ENCODE peak calls at places on chromosomes 11 and 22, in six cellular contexts. F is right lobe of liver, V is H1, Y is heart left ventricle, X is uterus, R is A549. A is an unnamed sample.

GRCh38 chr11:35619754-35620640 is 1.7 kb downstream of the FJX1 start:
- DNase-seq in Y (peak; percentile 59), R (peak; percentile 18), X (no peak), V (no peak), F (no peak), A (no peak)

GRCh38 chr11:71139516-71140205 is 112.7 kb downstream of the SHANK2 start:
- DNase-seq in X (no peak), F (peak; percentile 85), R (no peak), V (no peak), Y (peak; percentile 39), A (no peak)

GRCh38 chr11:62013266-62014157 is 46.1 kb upstream of the FTH1 start:
- DNase-seq in V (no peak), F (no peak), R (peak; percentile 73), X (peak; percentile 57), Y (no peak), A (no peak)

GRCh38 chr11:121795206-121795605 is 320.8 kb downstream of the BLID start:
- DNase-seq in R (no peak), F (no peak), V (no peak), Y (no peak), X (no peak), A (no peak)

GRCh38 chr11:24298126-24298525 is 198.7 kb upstream of the LUZP2 start:
- DNase-seq in X (no peak), R (no peak), Y (no peak), V (no peak), F (no peak), A (no peak)

GRCh38 chr22:19779685-19780268 is 19.2 kb downstream of the TBX1 start:
- DNase-seq in X (no peak), F (no peak), Y (no peak), V (no peak), R (no peak), A (no peak)

GRCh38 chr11:811446-812245 is 1.9 kb downstream of the RPLP2 start:
- DNase-seq in Y (no peak), F (no peak), V (no peak), X (no peak), R (no peak), A (no peak)

GRCh38 chr22:50197856-50198623 is 2.8 kb upstream of the SELENOO start:
- DNase-seq in X (no peak), V (no peak), R (no peak), F (no peak), Y (no peak), A (no peak)

GRCh38 chr11:96132437-96132836 is 208.5 kb upstream of the MTMR2 start:
- DNase-seq in V (no peak), X (no peak), Y (no peak), F (no peak), R (no peak), A (no peak)

GRCh38 chr11:104534268-104534667 is 364.0 kb downstream of the CASP12 start:
- DNase-seq in F (no peak), X (no peak), R (peak; percentile 26), Y (no peak), V (no peak), A (no peak)

GRCh38 chr22:29788339-29789279 is 21.4 kb downstream of the UQCR10 start:
- DNase-seq in R (no peak), Y (no peak), F (no peak), V (no peak), X (no peak), A (no peak)

GRCh38 chr11:17722000-17722643 is 2.8 kb downstream of the MYOD1 start:
- DNase-seq in V (no peak), X (no peak), F (no peak), Y (no peak), R (peak; percentile 56), A (no peak)

GRCh38 chr11:68431984-68432600 is 28.5 kb upstream of the PPP6R3 start:
- DNase-seq in X (no peak), Y (no peak), R (no peak), F (peak; percentile 35), V (no peak), A (no peak)
- H3K4me3 ChIP-seq in X (no peak overlapping the region), Y (no peak overlapping the region), R (no peak overlapping the region), F (no peak overlapping the region), V (no peak overlapping the region), A (no peak overlapping the region)

GRCh38 chr11:72521672-72522071 is 87.3 kb upstream of the CLPB start:
- DNase-seq in R (no peak), Y (no peak), V (no peak), X (no peak), F (no peak), A (no peak)

GRCh38 chr11:72520815-72521214 is 86.5 kb upstream of the CLPB start:
- DNase-seq in X (no peak), R (no peak), F (no peak), V (no peak), Y (no peak), A (no peak)

GRCh38 chr11:72524711-72525110 is 90.4 kb upstream of the CLPB start:
- DNase-seq in F (no peak), X (no peak), R (no peak), V (no peak), Y (no peak), A (no peak)

GRCh38 chr11:72523991-72524390 is 89.7 kb upstream of the CLPB start:
- DNase-seq in F (no peak), V (no peak), X (no peak), Y (no peak), R (no peak), A (no peak)

DNA sequence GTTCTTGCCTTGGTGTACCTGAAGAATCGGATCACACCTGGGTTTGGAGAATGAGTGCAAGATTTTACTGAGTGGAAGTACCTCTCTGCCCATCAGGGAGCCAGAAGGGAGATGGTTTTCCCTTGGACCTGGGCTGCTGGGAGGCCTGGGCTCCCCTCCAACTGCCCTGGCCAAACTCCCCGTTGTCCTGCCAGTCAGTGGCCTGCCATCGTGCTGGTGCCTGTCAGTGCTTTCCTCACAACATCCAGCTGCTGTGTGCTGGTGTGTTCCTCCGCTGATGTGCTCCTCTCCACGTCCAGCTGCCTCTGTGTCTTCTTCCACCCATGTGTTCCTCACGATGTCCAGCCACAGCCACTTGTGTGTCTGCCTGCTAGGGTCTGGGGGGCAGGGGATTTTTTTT is 87.9 kb upstream of the CLPB start:
- DNase-seq in R (no peak), F (peak; percentile 60), X (no peak), Y (peak; percentile 31), V (no peak), A (no peak)
- TF ChIP-seq POLR2A in R (no peak), F (no peak), X (no peak), Y (no peak), V (no peak), A (no peak)

GRCh38 chr11:77085652-77086051 is 17.0 kb upstream of the OMP start:
- DNase-seq in V (no peak), Y (peak; percentile 18), R (no peak), F (no peak), X (peak; percentile 8), A (peak; percentile 7)
- H3K4me3 ChIP-seq in V (no peak overlapping the region), Y (no peak overlapping the region), R (no peak overlapping the region), F (no peak overlapping the region), X (no peak overlapping the region), A (no peak overlapping the region)

GRCh38 chr22:37242395-37242918 is 1.6 kb downstream of the RAC2 start:
- DNase-seq in R (no peak), X (no peak), V (no peak), Y (peak; percentile 62), F (peak; percentile 81), A (no peak)
- TF ChIP-seq POLR2A in R (no peak), X (no peak), V (no peak), Y (no peak), F (no peak), A (no peak)

A was measured in tibial nerve.